ENCODE peak calls at places on chromosomes 11 and 22, in nine cellular contexts. K is right atrium auricular region, X is heart right ventricle, U is upper lobe of right lung, E is RWPE2, V is ovary, G is osteoblast, I is colonic mucosa, A is lower lobe of right lung. Y is an unnamed sample.

GRCh38 chr11:133828861-133829260 is 16.5 kb downstream of the SPATA19 start:
- DNase-seq in A (no peak), U (no peak), G (no peak), E (no peak), K (no peak), V (no peak), X (no peak), I (no peak), Y (no peak)

GRCh38 chr22:43849731-43850130 is 12.6 kb downstream of the SULT4A1 start:
- DNase-seq in K (no peak), X (no peak), V (no peak), U (no peak), I (no peak), E (no peak), A (no peak), G (no peak), Y (no peak)

GRCh38 chr22:44823806-44824205 is 71.4 kb downstream of the ARHGAP8 start:
- DNase-seq in G (peak; percentile 64), A (no peak), X (no peak), U (no peak), V (no peak), I (no peak), K (no peak), E (peak; percentile 24), Y (no peak)

GRCh38 chr22:44523981-44524759 is 26.1 kb upstream of the RTL6 start:
- DNase-seq in V (peak; percentile 77), A (no peak), U (no peak), E (no peak), G (peak; percentile 91), K (peak; percentile 61), I (peak; percentile 30), X (no peak), Y (peak; percentile 93)

GRCh38 chr11:14620027-14620511 is 23.5 kb upstream of the PDE3B start:
- DNase-seq in G (no peak), U (no peak), V (no peak), X (no peak), E (no peak), I (peak; percentile 47), K (no peak), A (no peak), Y (no peak)

GRCh38 chr11:134020598-134020997 is 48.3 kb upstream of the JAM3 start:
- DNase-seq in A (no peak), V (no peak), G (no peak), E (no peak), U (no peak), K (no peak), I (no peak), X (no peak), Y (no peak)

GRCh38 chr11:124167852-124168251 is 15.3 kb upstream of the OR10D3 start:
- DNase-seq in X (no peak), U (no peak), V (no peak), K (no peak), E (no peak), A (no peak), G (no peak), I (no peak), Y (no peak)

GRCh38 chr11:16840951-16841350 is 102.5 kb downstream of the C11orf58 start:
- DNase-seq in X (no peak), U (no peak), V (no peak), I (no peak), A (no peak), E (no peak), K (no peak), G (no peak), Y (no peak)

GRCh38 chr11:16154715-16155396 is 201.5 kb downstream of the SOX6 start:
- DNase-seq in V (no peak), X (no peak), G (no peak), U (no peak), K (no peak), I (no peak), E (no peak), A (no peak), Y (no peak)

GRCh38 chr11:3222003-3222855 is 3.6 kb upstream of the MRGPRG start:
- DNase-seq in V (no peak), A (no peak), I (no peak), E (no peak), U (no peak), X (no peak), G (peak; percentile 72), K (no peak), Y (no peak)

GRCh38 chr11:81112718-81113117 is 1620.9 kb downstream of the FAM181B start:
- DNase-seq in I (no peak), U (no peak), V (no peak), E (no peak), X (no peak), A (no peak), K (no peak), G (no peak), Y (no peak)

GRCh38 chr11:86818466-86819282 is 18.3 kb downstream of the PRSS23 start:
- DNase-seq in V (no peak), A (no peak), E (no peak), X (peak; percentile 20), K (no peak), G (no peak), I (no peak), U (no peak), Y (no peak)

GRCh38 chr22:42431401-42432019 is 693 bp downstream of the NFAM1 start:
- DNase-seq in K (no peak), X (no peak), V (no peak), E (no peak), A (no peak), U (no peak), G (peak; percentile 57), I (no peak), Y (no peak)

GRCh38 chr11:87286338-87286737 is 248.6 kb downstream of the TMEM135 start:
- DNase-seq in V (no peak), I (no peak), E (no peak), K (no peak), X (no peak), U (no peak), A (no peak), G (no peak), Y (no peak)

GRCh38 chr11:2990617-2991476 is 1.3 kb downstream of the NAP1L4 start:
- DNase-seq in V (no peak), K (no peak), U (no peak), X (no peak), I (peak; percentile 49), G (no peak), E (no peak), A (no peak), Y (no peak)

GRCh38 chr11:48101958-48102357 is 114.7 kb upstream of the OR4B1 start:
- DNase-seq in K (peak; percentile 55), I (peak; percentile 39), V (no peak), A (no peak), U (no peak), E (no peak), X (peak; percentile 28), G (no peak), Y (no peak)

DNA sequence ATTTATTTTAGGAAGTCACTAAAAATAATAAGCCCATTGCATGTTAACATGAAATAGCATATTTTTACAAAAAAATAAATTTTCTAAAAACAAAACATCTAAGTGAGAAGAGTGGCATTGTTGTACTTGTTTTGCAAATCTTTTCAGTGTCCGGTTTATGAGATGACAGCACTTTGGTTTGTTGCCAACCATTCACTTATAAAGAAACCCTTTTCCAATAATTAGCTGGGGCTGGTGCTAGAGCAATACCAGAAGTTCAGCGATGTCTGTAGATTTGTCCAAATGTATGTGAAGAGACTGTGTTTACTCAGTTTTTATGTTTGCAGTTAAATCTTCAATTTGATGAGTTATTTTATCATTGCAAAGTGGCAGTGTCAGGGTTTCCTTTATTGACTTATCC is 22.1 kb upstream of the KRTAP5-7 start:
- DNase-seq in K (no peak), E (no peak), X (no peak), G (no peak), V (no peak), I (no peak), U (no peak), A (no peak), Y (no peak)
- H3K27ac ChIP-seq in K (no peak overlapping the region), E (no peak overlapping the region), X (no peak overlapping the region), G (no peak overlapping the region), V (no peak overlapping the region), I (no peak overlapping the region), U (no peak overlapping the region), A (no peak overlapping the region), Y (no peak overlapping the region)

DNA sequence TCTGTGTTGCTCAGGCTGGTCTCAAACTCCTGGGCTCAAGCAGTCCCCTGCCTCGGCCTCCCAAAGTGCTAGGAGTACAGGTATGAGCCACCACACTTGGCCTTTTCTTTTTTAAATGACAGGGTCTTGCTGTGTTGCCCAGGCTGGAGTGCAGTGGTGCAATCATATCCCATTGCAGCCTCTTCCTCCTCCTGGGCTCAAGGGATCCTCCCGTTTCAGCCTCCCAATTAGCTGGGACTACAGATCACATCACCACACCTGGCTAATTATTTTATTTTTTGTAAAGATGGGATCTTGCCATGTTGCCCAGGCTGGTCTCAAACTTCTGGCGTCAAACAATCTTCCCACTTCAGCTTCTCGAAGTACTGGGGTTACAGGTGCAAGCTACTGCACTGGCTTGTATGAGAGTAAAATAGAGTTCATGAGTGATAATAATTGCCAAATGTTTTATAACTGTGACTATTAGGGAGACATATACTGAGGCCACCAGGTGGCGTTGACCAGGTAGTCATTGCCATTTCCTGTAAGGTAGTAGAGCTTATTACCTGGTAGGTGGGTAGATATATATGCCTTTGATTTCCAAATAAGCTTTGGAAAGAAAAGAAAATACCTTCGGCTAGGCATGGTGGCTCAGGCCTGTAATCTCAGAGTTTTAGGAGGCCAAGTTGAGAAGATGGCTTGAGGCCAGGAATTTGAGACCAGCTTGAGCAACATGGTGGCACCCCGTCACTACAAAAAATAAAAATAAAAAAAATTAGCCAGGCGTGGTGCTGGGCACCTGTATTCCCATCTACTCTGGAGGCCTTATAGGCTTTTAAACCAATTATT is 5.4 kb downstream of the FDX1 start:
- DNase-seq in A (no peak), V (no peak), K (no peak), E (no peak), G (no peak), U (no peak), I (peak; percentile 23), X (no peak), Y (no peak)
- TF ChIP-seq CTCF in A (no peak), V (no peak), K (no peak), E (peak; percentile 57), G (peak; percentile 17), U (peak; percentile 27), I (peak; percentile 14), X (peak; percentile 19), Y (peak; percentile 45)

DNA sequence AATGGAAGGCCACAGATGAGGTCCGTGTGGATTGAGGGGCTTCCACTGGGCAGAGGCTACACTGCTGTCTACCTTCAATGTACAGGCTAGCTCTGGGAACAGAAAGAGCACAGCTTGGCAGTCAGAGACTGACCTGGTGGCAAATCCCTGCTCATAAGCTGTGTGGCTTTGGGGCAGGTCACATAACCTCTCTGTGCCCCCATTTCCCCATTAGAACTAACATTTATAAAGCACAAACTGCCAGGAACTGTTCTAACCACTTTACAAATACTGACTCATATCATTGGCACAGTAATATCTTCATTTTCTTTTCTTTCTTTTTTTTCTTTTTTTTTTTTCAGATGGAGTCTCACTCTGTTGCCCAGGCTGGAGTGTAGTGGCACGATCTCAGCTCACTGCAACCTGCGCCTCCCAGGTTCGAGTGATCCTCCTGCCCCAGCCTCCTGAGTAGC is 3.1 kb downstream of the FOSL1 start:
- DNase-seq in V (no peak), A (no peak), X (no peak), G (peak; percentile 69), I (no peak), K (no peak), U (no peak), E (no peak), Y (no peak)
- H3K4me3 ChIP-seq in V (no peak overlapping the region), A (no peak overlapping the region), X (no peak overlapping the region), G (peak overlapping the region; percentile 95), I (no peak overlapping the region), K (no peak overlapping the region), U (no peak overlapping the region), E (no peak overlapping the region), Y (peak overlapping the region; percentile 95)

GRCh38 chr11:69538840-69539239 is 57.4 kb downstream of the LINC01488 start:
- DNase-seq in I (no peak), V (no peak), K (no peak), U (peak; percentile 66), A (no peak), G (no peak), X (peak; percentile 28), E (no peak), Y (no peak)
- H3K27ac ChIP-seq in I (no peak overlapping the region), V (no peak overlapping the region), K (peak overlapping the region; percentile 68), U (peak overlapping the region; percentile 87), A (peak overlapping the region; percentile 82), G (no peak overlapping the region), X (peak overlapping the region; percentile 42), E (no peak overlapping the region), Y (no peak overlapping the region)

Y was measured in brain microvascular endothelial cell.